ENCODE peak calls at places on chromosomes 6 and 20, in nine cellular contexts. One of them, this sample, is unnamed.

GRCh38 chr20:1336699-1337387 is 7.9 kb upstream of the SDCBP2 start:
- DNase-seq in sigmoid colon: peak; percentile 82
- DNase-seq in spleen: peak; percentile 89
- DNase-seq in left ventricle myocardium inferior: peak; percentile 84
- DNase-seq in left lung: peak; percentile 89
- DNase-seq in AG04450: no peak
- DNase-seq in H9: peak; percentile 31
- DNase-seq in upper lobe of right lung: peak; percentile 88
- DNase-seq in hepatocyte: no peak
- DNase-seq in this sample: no peak

GRCh38 chr20:23637282-23638221 is at the start of gene CST3:
- DNase-seq in left ventricle myocardium inferior: peak; percentile 95
- DNase-seq in hepatocyte: peak; percentile 95
- DNase-seq in upper lobe of right lung: peak; percentile 96
- DNase-seq in sigmoid colon: peak; percentile 97
- DNase-seq in left lung: peak; percentile 96
- DNase-seq in AG04450: peak; percentile 63
- DNase-seq in H9: peak; percentile 91
- DNase-seq in spleen: peak; percentile 90
- DNase-seq in this sample: peak; percentile 71

GRCh38 chr6:75922226-75922625 is 150.2 kb downstream of the IMPG1 start:
- DNase-seq in sigmoid colon: no peak
- DNase-seq in AG04450: no peak
- DNase-seq in hepatocyte: no peak
- DNase-seq in left ventricle myocardium inferior: no peak
- DNase-seq in left lung: no peak
- DNase-seq in spleen: no peak
- DNase-seq in upper lobe of right lung: no peak
- DNase-seq in H9: no peak
- DNase-seq in this sample: peak; percentile 23

GRCh38 chr6:55758156-55758942 is 117.0 kb downstream of the BMP5 start:
- DNase-seq in spleen: no peak
- DNase-seq in left lung: no peak
- DNase-seq in hepatocyte: peak; percentile 65
- DNase-seq in AG04450: peak; percentile 67
- DNase-seq in upper lobe of right lung: no peak
- DNase-seq in left ventricle myocardium inferior: no peak
- DNase-seq in H9: no peak
- DNase-seq in sigmoid colon: no peak
- DNase-seq in this sample: peak; percentile 87

GRCh38 chr20:6489361-6490154 is 277.9 kb upstream of the BMP2 start:
- DNase-seq in AG04450: no peak
- DNase-seq in left ventricle myocardium inferior: no peak
- DNase-seq in hepatocyte: peak; percentile 78
- DNase-seq in upper lobe of right lung: no peak
- DNase-seq in sigmoid colon: no peak
- DNase-seq in H9: no peak
- DNase-seq in spleen: no peak
- DNase-seq in left lung: no peak
- DNase-seq in this sample: no peak

GRCh38 chr6:132279592-132280139 is 121.6 kb downstream of the MOXD1 start:
- DNase-seq in H9: peak; percentile 72
- DNase-seq in left ventricle myocardium inferior: peak; percentile 57
- DNase-seq in spleen: peak; percentile 90
- DNase-seq in sigmoid colon: peak; percentile 82
- DNase-seq in left lung: peak; percentile 84
- DNase-seq in AG04450: peak; percentile 54
- DNase-seq in hepatocyte: peak; percentile 85
- DNase-seq in upper lobe of right lung: peak; percentile 76
- DNase-seq in this sample: peak; percentile 35

GRCh38 chr20:5395932-5396727 is 79.4 kb upstream of the PROKR2 start:
- DNase-seq in upper lobe of right lung: no peak
- DNase-seq in hepatocyte: no peak
- DNase-seq in left ventricle myocardium inferior: no peak
- DNase-seq in H9: no peak
- DNase-seq in AG04450: no peak
- DNase-seq in left lung: no peak
- DNase-seq in spleen: no peak
- DNase-seq in sigmoid colon: no peak
- DNase-seq in this sample: no peak

GRCh38 chr6:42929928-42930360 is 664 bp downstream of the CNPY3 start:
- DNase-seq in left lung: no peak
- DNase-seq in upper lobe of right lung: no peak
- DNase-seq in spleen: peak; percentile 87
- DNase-seq in left ventricle myocardium inferior: no peak
- DNase-seq in hepatocyte: peak; percentile 78
- DNase-seq in H9: no peak
- DNase-seq in AG04450: peak; percentile 42
- DNase-seq in sigmoid colon: peak; percentile 68
- DNase-seq in this sample: peak; percentile 58

GRCh38 chr6:104332407-104332806 is 527.3 kb downstream of the HACE1 start:
- DNase-seq in hepatocyte: no peak
- DNase-seq in sigmoid colon: no peak
- DNase-seq in left ventricle myocardium inferior: no peak
- DNase-seq in spleen: no peak
- DNase-seq in left lung: no peak
- DNase-seq in upper lobe of right lung: no peak
- DNase-seq in H9: no peak
- DNase-seq in AG04450: no peak
- DNase-seq in this sample: no peak

GRCh38 chr6:149212892-149213786 is 104.4 kb upstream of the TAB2 start:
- DNase-seq in AG04450: no peak
- DNase-seq in left ventricle myocardium inferior: no peak
- DNase-seq in upper lobe of right lung: no peak
- DNase-seq in H9: no peak
- DNase-seq in spleen: no peak
- DNase-seq in hepatocyte: no peak
- DNase-seq in sigmoid colon: no peak
- DNase-seq in left lung: no peak
- DNase-seq in this sample: no peak

GRCh38 chr6:62043079-62043478 is 242.9 kb downstream of the KHDRBS2 start:
- DNase-seq in spleen: no peak
- DNase-seq in left lung: no peak
- DNase-seq in upper lobe of right lung: no peak
- DNase-seq in sigmoid colon: no peak
- DNase-seq in H9: no peak
- DNase-seq in hepatocyte: no peak
- DNase-seq in left ventricle myocardium inferior: no peak
- DNase-seq in AG04450: no peak
- DNase-seq in this sample: no peak

GRCh38 chr20:47252879-47253307 is 103.6 kb downstream of the ZMYND8 start:
- DNase-seq in upper lobe of right lung: no peak
- DNase-seq in AG04450: no peak
- DNase-seq in left lung: no peak
- DNase-seq in H9: no peak
- DNase-seq in hepatocyte: no peak
- DNase-seq in left ventricle myocardium inferior: no peak
- DNase-seq in sigmoid colon: no peak
- DNase-seq in spleen: no peak
- DNase-seq in this sample: no peak

GRCh38 chr20:38692436-38693411 is 31.6 kb upstream of the SLC32A1 start:
- DNase-seq in spleen: no peak
- DNase-seq in left ventricle myocardium inferior: peak; percentile 20
- DNase-seq in upper lobe of right lung: no peak
- DNase-seq in H9: peak; percentile 79
- DNase-seq in hepatocyte: peak; percentile 87
- DNase-seq in sigmoid colon: no peak
- DNase-seq in AG04450: peak; percentile 29
- DNase-seq in left lung: no peak
- DNase-seq in this sample: peak; percentile 19

GRCh38 chr6:110875548-110876169 is 1.1 kb downstream of the AMD1 start:
- DNase-seq in hepatocyte: peak; percentile 76
- DNase-seq in sigmoid colon: peak; percentile 82
- DNase-seq in spleen: peak; percentile 93
- DNase-seq in upper lobe of right lung: peak; percentile 86
- DNase-seq in left lung: peak; percentile 92
- DNase-seq in H9: no peak
- DNase-seq in left ventricle myocardium inferior: peak; percentile 48
- DNase-seq in AG04450: no peak
- DNase-seq in this sample: no peak

GRCh38 chr6:95404777-95405176 is 172.6 kb upstream of the MANEA start:
- DNase-seq in H9: no peak
- DNase-seq in spleen: no peak
- DNase-seq in left ventricle myocardium inferior: no peak
- DNase-seq in upper lobe of right lung: no peak
- DNase-seq in sigmoid colon: no peak
- DNase-seq in AG04450: no peak
- DNase-seq in left lung: no peak
- DNase-seq in hepatocyte: no peak
- DNase-seq in this sample: no peak

GRCh38 chr6:93418448-93419303 is 683 bp downstream of the EPHA7 start:
- DNase-seq in H9: peak; percentile 65
- DNase-seq in hepatocyte: peak; percentile 66
- DNase-seq in upper lobe of right lung: peak; percentile 66
- DNase-seq in left ventricle myocardium inferior: peak; percentile 20
- DNase-seq in sigmoid colon: peak; percentile 72
- DNase-seq in AG04450: no peak
- DNase-seq in left lung: peak; percentile 75
- DNase-seq in spleen: peak; percentile 78
- DNase-seq in this sample: peak; percentile 13

DNA sequence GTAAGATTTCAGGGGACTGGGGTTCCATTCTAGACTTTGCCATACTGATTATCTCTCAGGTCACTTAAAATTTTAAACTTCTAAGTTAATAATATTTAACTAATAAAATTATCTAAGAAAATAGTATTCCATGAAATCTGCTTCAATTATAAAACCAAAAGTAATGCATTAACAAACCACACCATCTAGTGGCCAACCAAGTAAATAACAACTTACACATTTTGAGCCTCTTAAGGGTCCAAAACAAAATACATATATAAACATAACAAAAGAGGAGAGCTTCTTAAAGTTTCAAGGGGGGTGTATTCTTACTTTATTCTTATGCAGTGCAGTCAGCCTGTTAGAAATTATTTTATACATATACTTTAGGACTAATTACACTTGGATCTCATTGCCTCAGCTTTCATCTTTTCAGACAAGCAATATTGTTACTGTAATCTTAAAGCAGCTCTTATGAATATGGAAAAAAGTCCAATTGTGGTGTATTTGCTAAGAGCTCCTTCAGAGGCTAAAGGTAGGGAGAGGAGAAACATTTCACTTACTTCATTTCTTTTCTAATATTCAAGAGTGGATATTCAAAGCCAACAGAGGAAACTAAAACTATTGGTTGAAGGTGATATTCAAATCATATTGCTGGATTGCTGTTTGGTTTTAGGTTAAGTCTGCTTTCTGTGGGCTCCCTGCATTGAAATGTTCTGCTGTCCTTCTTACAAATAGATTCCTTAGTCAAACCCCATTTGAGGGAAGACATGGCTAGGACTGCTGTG is 199.7 kb upstream of the SIM1 start:
- DNase-seq in AG04450: peak; percentile 2
- DNase-seq in spleen: no peak
- DNase-seq in left lung: no peak
- DNase-seq in left ventricle myocardium inferior: no peak
- DNase-seq in sigmoid colon: no peak
- DNase-seq in upper lobe of right lung: no peak
- DNase-seq in H9: no peak
- DNase-seq in hepatocyte: peak; percentile 42
- DNase-seq in this sample: no peak
- TF ChIP-seq CTCF in AG04450: peak; percentile 71
- TF ChIP-seq CTCF in spleen: peak; percentile 18
- TF ChIP-seq CTCF in left lung: peak; percentile 52
- TF ChIP-seq CTCF in left ventricle myocardium inferior: peak; percentile 74
- TF ChIP-seq CTCF in sigmoid colon: peak; percentile 34
- TF ChIP-seq CTCF in upper lobe of right lung: peak; percentile 72
- TF ChIP-seq CTCF in H9: peak; percentile 81
- TF ChIP-seq CTCF in hepatocyte: peak; percentile 73
- TF ChIP-seq CTCF in this sample: peak; percentile 73

GRCh38 chr6:137046871-137047412 is 2.2 kb upstream of the IL20RA start:
- DNase-seq in H9: no peak
- DNase-seq in spleen: no peak
- DNase-seq in sigmoid colon: no peak
- DNase-seq in hepatocyte: no peak
- DNase-seq in left lung: no peak
- DNase-seq in left ventricle myocardium inferior: no peak
- DNase-seq in upper lobe of right lung: no peak
- DNase-seq in AG04450: no peak
- DNase-seq in this sample: no peak

GRCh38 chr6:137044366-137045220 is at the start of gene IL20RA:
- DNase-seq in upper lobe of right lung: peak; percentile 86
- DNase-seq in left lung: peak; percentile 83
- DNase-seq in left ventricle myocardium inferior: peak; percentile 20
- DNase-seq in H9: peak; percentile 48
- DNase-seq in sigmoid colon: peak; percentile 69
- DNase-seq in spleen: peak; percentile 80
- DNase-seq in hepatocyte: peak; percentile 53
- DNase-seq in AG04450: no peak
- DNase-seq in this sample: no peak

GRCh38 chr6:137045221-137045789 is 540 bp upstream of the IL20RA start:
- DNase-seq in upper lobe of right lung: no peak
- DNase-seq in left ventricle myocardium inferior: no peak
- DNase-seq in spleen: no peak
- DNase-seq in hepatocyte: no peak
- DNase-seq in AG04450: no peak
- DNase-seq in H9: no peak
- DNase-seq in sigmoid colon: no peak
- DNase-seq in left lung: no peak
- DNase-seq in this sample: no peak

GRCh38 chr6:137040393-137040792 is 4.4 kb downstream of the IL20RA start:
- DNase-seq in hepatocyte: no peak
- DNase-seq in left lung: no peak
- DNase-seq in left ventricle myocardium inferior: no peak
- DNase-seq in H9: no peak
- DNase-seq in spleen: no peak
- DNase-seq in AG04450: no peak
- DNase-seq in sigmoid colon: no peak
- DNase-seq in upper lobe of right lung: no peak
- DNase-seq in this sample: no peak

GRCh38 chr6:137043710-137044365 is 927 bp downstream of the IL20RA start:
- DNase-seq in left lung: no peak
- DNase-seq in hepatocyte: peak; percentile 34
- DNase-seq in AG04450: peak; percentile 2
- DNase-seq in sigmoid colon: no peak
- DNase-seq in upper lobe of right lung: no peak
- DNase-seq in left ventricle myocardium inferior: peak; percentile 21
- DNase-seq in spleen: no peak
- DNase-seq in H9: peak; percentile 43
- DNase-seq in this sample: no peak
- H3K27me3 ChIP-seq in left lung: peaks cover 93% of the 10 kb centered on the region
- H3K27me3 ChIP-seq in hepatocyte: peaks cover 25% of the 10 kb centered on the region
- H3K27me3 ChIP-seq in AG04450: peaks cover 20% of the 10 kb centered on the region
- H3K27me3 ChIP-seq in sigmoid colon: no peaks in the 10 kb centered on the region
- H3K27me3 ChIP-seq in upper lobe of right lung: peaks cover 17% of the 10 kb centered on the region
- H3K27me3 ChIP-seq in left ventricle myocardium inferior: peaks cover 41% of the 10 kb centered on the region
- H3K27me3 ChIP-seq in spleen: no peaks in the 10 kb centered on the region
- H3K27me3 ChIP-seq in H9: peaks cover 4% of the 10 kb centered on the region
- H3K27me3 ChIP-seq in this sample: peaks cover 4% of the 10 kb centered on the region

GRCh38 chr6:68958327-68958726 is 323.2 kb downstream of the ADGRB3 start:
- DNase-seq in sigmoid colon: no peak
- DNase-seq in AG04450: no peak
- DNase-seq in left ventricle myocardium inferior: no peak
- DNase-seq in hepatocyte: no peak
- DNase-seq in left lung: no peak
- DNase-seq in upper lobe of right lung: no peak
- DNase-seq in spleen: no peak
- DNase-seq in H9: no peak
- DNase-seq in this sample: no peak
- TF ChIP-seq CTCF in sigmoid colon: no peak
- TF ChIP-seq CTCF in AG04450: peak; percentile 14
- TF ChIP-seq CTCF in left ventricle myocardium inferior: peak; percentile 40
- TF ChIP-seq CTCF in hepatocyte: peak; percentile 31
- TF ChIP-seq CTCF in left lung: no peak
- TF ChIP-seq CTCF in upper lobe of right lung: peak; percentile 15
- TF ChIP-seq CTCF in spleen: no peak
- TF ChIP-seq CTCF in H9: no peak
- TF ChIP-seq CTCF in this sample: peak; percentile 26

GRCh38 chr20:58753929-58754551 is 61.4 kb downstream of the NPEPL1 start:
- DNase-seq in hepatocyte: no peak
- DNase-seq in left lung: no peak
- DNase-seq in sigmoid colon: no peak
- DNase-seq in left ventricle myocardium inferior: no peak
- DNase-seq in spleen: peak; percentile 39
- DNase-seq in H9: no peak
- DNase-seq in AG04450: no peak
- DNase-seq in upper lobe of right lung: no peak
- DNase-seq in this sample: no peak
- H3K27me3 ChIP-seq in hepatocyte: no peaks in the 10 kb centered on the region
- H3K27me3 ChIP-seq in left lung: peaks cover 20% of the 10 kb centered on the region
- H3K27me3 ChIP-seq in sigmoid colon: no peaks in the 10 kb centered on the region
- H3K27me3 ChIP-seq in left ventricle myocardium inferior: peaks cover 79% of the 10 kb centered on the region
- H3K27me3 ChIP-seq in spleen: no peaks in the 10 kb centered on the region
- H3K27me3 ChIP-seq in H9: no peaks in the 10 kb centered on the region
- H3K27me3 ChIP-seq in AG04450: peaks cover 9% of the 10 kb centered on the region
- H3K27me3 ChIP-seq in upper lobe of right lung: peaks cover 10% of the 10 kb centered on the region
- H3K27me3 ChIP-seq in this sample: peaks cover 23% of the 10 kb centered on the region

This sample was measured in foreskin keratinocyte.